ENCODE peak calls at places on chromosomes 7 and 10, in ten cellular contexts. Z is NCI-H345; H is tibial artery; U is AG04450; P is EH; L is heart left ventricle; M is GM04504; X is activated CD4-positive, alpha-beta T cell treated with anti-CD3 and anti-CD28 coated beads, Interleukin-2, amount 50 U/mL, for 1 hour; I is GM10248; S is dorsolateral prefrontal cortex. Y is an unnamed sample.

GRCh38 chr7:117127585-117128168 is 174.4 kb downstream of the ST7 start:
- DNase-seq in Z (peak), H (peak), U (peak), P (peak), L (peak), M (no peak), X (peak), I (no peak), S (no peak), Y (peak)

GRCh38 chr10:97888641-97889262 is 39.1 kb downstream of the GOLGA7B start:
- DNase-seq in Z (peak), H (no peak), U (no peak), P (peak), L (no peak), M (peak), X (no peak), I (no peak), S (no peak), Y (peak)

GRCh38 chr10:5656737-5657579 is 9.4 kb downstream of the ASB13 start:
- DNase-seq in Z (no peak), H (no peak), U (no peak), P (no peak), L (no peak), M (no peak), X (no peak), I (no peak), S (no peak), Y (no peak)

GRCh38 chr10:51180141-51180540 is 105.9 kb downstream of the PRKG1 start:
- DNase-seq in Z (no peak), H (no peak), U (no peak), P (no peak), L (no peak), M (no peak), X (no peak), I (no peak), S (no peak), Y (no peak)

GRCh38 chr7:11605749-11606148 is 226.2 kb downstream of the THSD7A start:
- DNase-seq in Z (no peak), H (no peak), U (no peak), P (no peak), L (no peak), M (no peak), X (no peak), I (no peak), S (no peak), Y (no peak)

GRCh38 chr10:58577394-58577793 is 64.7 kb downstream of the BICC1 start:
- DNase-seq in Z (no peak), H (no peak), U (peak), P (peak), L (no peak), M (peak), X (no peak), I (no peak), S (no peak), Y (no peak)

GRCh38 chr10:6062101-6062771 is at the start of gene IL2RA:
- DNase-seq in Z (no peak), H (no peak), U (no peak), P (no peak), L (no peak), M (no peak), X (peak), I (no peak), S (no peak), Y (peak)

GRCh38 chr7:6621195-6622128 is 6.1 kb downstream of the ZNF853 start:
- DNase-seq in Z (no peak), H (no peak), U (no peak), P (no peak), L (no peak), M (no peak), X (no peak), I (no peak), S (no peak), Y (no peak)

GRCh38 chr10:119762805-119763798 is 37.3 kb downstream of the INPP5F start:
- DNase-seq in Z (no peak), H (no peak), U (no peak), P (peak), L (no peak), M (no peak), X (no peak), I (no peak), S (no peak), Y (no peak)

GRCh38 chr7:118158766-118159165 is 25.2 kb upstream of the LSM8 start:
- DNase-seq in Z (no peak), H (no peak), U (no peak), P (no peak), L (no peak), M (no peak), X (no peak), I (no peak), S (no peak), Y (no peak)

GRCh38 chr10:109025187-109025586 is 898.1 kb downstream of the XPNPEP1 start:
- DNase-seq in Z (no peak), H (no peak), U (no peak), P (no peak), L (no peak), M (no peak), X (no peak), I (no peak), S (no peak), Y (no peak)

GRCh38 chr7:1322240-1323110 is 89.8 kb downstream of the UNCX start:
- DNase-seq in Z (no peak), H (no peak), U (no peak), P (no peak), L (no peak), M (no peak), X (no peak), I (no peak), S (no peak), Y (no peak)

GRCh38 chr7:33789871-33790270 is 115.5 kb upstream of the BMPER start:
- DNase-seq in Z (no peak), H (no peak), U (no peak), P (no peak), L (no peak), M (no peak), X (no peak), I (no peak), S (no peak), Y (no peak)

GRCh38 chr10:77006836-77007511 is 630.6 kb downstream of the KCNMA1 start:
- DNase-seq in Z (no peak), H (no peak), U (no peak), P (peak), L (no peak), M (no peak), X (no peak), I (no peak), S (no peak), Y (no peak)

GRCh38 chr7:28686418-28686800 is 271.7 kb downstream of the TRIL start:
- DNase-seq in Z (no peak), H (no peak), U (peak), P (peak), L (no peak), M (peak), X (no peak), I (no peak), S (no peak), Y (no peak)

GRCh38 chr10:119143657-119144056 is 21.9 kb downstream of the SFXN4 start:
- DNase-seq in Z (no peak), H (peak), U (no peak), P (no peak), L (no peak), M (no peak), X (no peak), I (no peak), S (no peak), Y (no peak)

GRCh38 chr10:119637631-119638030 is 13.5 kb upstream of the BAG3 start:
- DNase-seq in Z (no peak), H (no peak), U (no peak), P (no peak), L (no peak), M (no peak), X (no peak), I (no peak), S (no peak), Y (no peak)

GRCh38 chr10:21065621-21066248 is 168.6 kb upstream of the NEBL start:
- DNase-seq in Z (no peak), H (no peak), U (no peak), P (no peak), L (no peak), M (no peak), X (no peak), I (no peak), S (no peak), Y (no peak)

Y was measured in activated CD4-positive, alpha-beta memory T cell treated with anti-CD3 and anti-CD28 coated beads for 36 hours.